ENCODE peak calls at places on chromosomes 2 and 18, in six cellular contexts. O, P, H, F, N and X are unnamed samples.

GRCh38 chr2:234500394-234501006 is 3.6 kb upstream of the ARL4C start:
- DNase-seq in O (no peak), P (peak; percentile 82), H (peak; percentile 68), F (peak; percentile 88), N (peak; percentile 86), X (no peak)

GRCh38 chr2:63057249-63058148 is 6.9 kb downstream of the OTX1 start:
- DNase-seq in O (no peak), P (no peak), H (no peak), F (peak; percentile 42), N (no peak), X (no peak)

GRCh38 chr2:187799601-187800000 is 245.4 kb upstream of the TFPI start:
- DNase-seq in O (no peak), P (no peak), H (no peak), F (no peak), N (no peak), X (no peak)

GRCh38 chr2:12701786-12702660 is 14.7 kb upstream of the TRIB2 start:
- DNase-seq in O (no peak), P (peak; percentile 48), H (no peak), F (no peak), N (no peak), X (no peak)

GRCh38 chr2:8636691-8637636 is 44.9 kb upstream of the ID2 start:
- DNase-seq in O (no peak), P (no peak), H (no peak), F (peak; percentile 98), N (no peak), X (no peak)

GRCh38 chr18:23810396-23810795 is 121.1 kb downstream of the LAMA3 start:
- DNase-seq in O (no peak), P (peak; percentile 13), H (peak; percentile 12), F (no peak), N (peak; percentile 71), X (no peak)

GRCh38 chr2:26086779-26087178 is 52.9 kb downstream of the RAB10 start:
- DNase-seq in O (no peak), P (no peak), H (no peak), F (no peak), N (no peak), X (no peak)

GRCh38 chr2:10329880-10330699 is 27.4 kb downstream of the HPCAL1 start:
- DNase-seq in O (peak; percentile 4), P (peak; percentile 31), H (no peak), F (no peak), N (peak; percentile 55), X (peak; percentile 13)

GRCh38 chr18:75482880-75483279 is 55.4 kb upstream of the SMIM21 start:
- DNase-seq in O (no peak), P (no peak), H (no peak), F (no peak), N (no peak), X (no peak)

GRCh38 chr18:23958036-23958435 is 56.5 kb upstream of the TTC39C start:
- DNase-seq in O (no peak), P (no peak), H (no peak), F (no peak), N (no peak), X (no peak)

GRCh38 chr2:205086689-205087088 is 541.4 kb downstream of the PARD3B start:
- DNase-seq in O (peak; percentile 13), P (no peak), H (no peak), F (no peak), N (no peak), X (no peak)

GRCh38 chr2:204825054-204825453 is 279.8 kb downstream of the PARD3B start:
- DNase-seq in O (no peak), P (no peak), H (no peak), F (no peak), N (no peak), X (no peak)

GRCh38 chr18:72986103-72986502 is 118.3 kb upstream of the NETO1 start:
- DNase-seq in O (no peak), P (no peak), H (no peak), F (no peak), N (no peak), X (peak; percentile 14)

GRCh38 chr2:24613154-24613814 is 122.2 kb downstream of the NCOA1 start:
- DNase-seq in O (peak; percentile 28), P (no peak), H (no peak), F (no peak), N (peak; percentile 61), X (no peak)

GRCh38 chr2:19460761-19461160 is 102.3 kb upstream of the OSR1 start:
- DNase-seq in O (no peak), P (no peak), H (no peak), F (no peak), N (no peak), X (no peak)

GRCh38 chr2:139122711-139123158 is 342.5 kb upstream of the NXPH2 start:
- DNase-seq in O (no peak), P (no peak), H (no peak), F (no peak), N (no peak), X (peak; percentile 82)

GRCh38 chr2:230877131-230877736 is 12.5 kb downstream of the ITM2C start:
- DNase-seq in O (no peak), P (no peak), H (no peak), F (no peak), N (no peak), X (no peak)

GRCh38 chr18:51211552-51211951 is 14.1 kb upstream of the MEX3C start:
- DNase-seq in O (peak; percentile 41), P (no peak), H (no peak), F (no peak), N (peak; percentile 58), X (peak; percentile 29)

GRCh38 chr18:33577688-33578370 is at the start of gene ASXL3:
- DNase-seq in O (no peak), P (no peak), H (no peak), F (peak; percentile 91), N (no peak), X (no peak)

GRCh38 chr2:46942143-46942526 is 26.5 kb upstream of the MCFD2 start:
- DNase-seq in O (no peak), P (peak; percentile 69), H (peak; percentile 61), F (no peak), N (no peak), X (no peak)

GRCh38 chr18:3256693-3257626 is 5.0 kb upstream of the MYL12B start:
- DNase-seq in O (no peak), P (no peak), H (no peak), F (no peak), N (no peak), X (no peak)

GRCh38 chr2:66695211-66695735 is 260.3 kb downstream of the MEIS1 start:
- DNase-seq in O (no peak), P (no peak), H (no peak), F (no peak), N (no peak), X (no peak)

GRCh38 chr2:73291093-73291460 is 2.3 kb downstream of the EGR4 start:
- DNase-seq in O (no peak), P (peak; percentile 38), H (peak; percentile 41), F (peak; percentile 93), N (peak; percentile 51), X (no peak)

GRCh38 chr2:180219471-180219870 is 212.4 kb upstream of the CWC22 start:
- DNase-seq in O (no peak), P (no peak), H (no peak), F (peak; percentile 13), N (no peak), X (no peak)

GRCh38 chr18:74472312-74472711 is 15.2 kb upstream of the DIPK1C start:
- DNase-seq in O (no peak), P (no peak), H (no peak), F (no peak), N (no peak), X (no peak)

GRCh38 chr18:38526922-38527321 is 961.3 kb upstream of the CELF4 start:
- DNase-seq in O (no peak), P (no peak), H (no peak), F (no peak), N (no peak), X (no peak)

GRCh38 chr2:237011196-237011595 is 74.5 kb upstream of the COPS8 start:
- DNase-seq in O (no peak), P (no peak), H (no peak), F (no peak), N (no peak), X (no peak)

GRCh38 chr18:37391698-37392548 is 173.7 kb downstream of the CELF4 start:
- DNase-seq in O (no peak), P (no peak), H (no peak), F (no peak), N (no peak), X (no peak)

GRCh38 chr2:241063587-241063986 is 38.5 kb downstream of the MTERF4 start:
- DNase-seq in O (no peak), P (no peak), H (no peak), F (peak; percentile 26), N (no peak), X (no peak)

GRCh38 chr18:23635283-23636040 is 27.2 kb downstream of the ANKRD29 start:
- DNase-seq in O (no peak), P (no peak), H (no peak), F (no peak), N (no peak), X (no peak)

GRCh38 chr18:75317723-75318122 is 107.1 kb downstream of the TSHZ1 start:
- DNase-seq in O (no peak), P (no peak), H (no peak), F (no peak), N (no peak), X (no peak)

GRCh38 chr2:86249176-86249842 is 50.1 kb downstream of the MRPL35 start:
- DNase-seq in O (peak; percentile 68), P (no peak), H (no peak), F (peak; percentile 42), N (no peak), X (peak; percentile 60)

GRCh38 chr2:241706539-241706938 is 4.7 kb downstream of the ING5 start:
- DNase-seq in O (no peak), P (no peak), H (no peak), F (peak; percentile 27), N (no peak), X (no peak)

GRCh38 chr18:46335551-46336059 is 231.4 kb downstream of the HAUS1 start:
- DNase-seq in O (no peak), P (no peak), H (no peak), F (peak; percentile 62), N (no peak), X (no peak)

GRCh38 chr2:19547321-19547720 is 188.9 kb upstream of the OSR1 start:
- DNase-seq in O (no peak), P (no peak), H (no peak), F (no peak), N (no peak), X (no peak)

GRCh38 chr2:240732184-240732583 is 40.5 kb downstream of the AQP12A start:
- DNase-seq in O (no peak), P (no peak), H (no peak), F (no peak), N (no peak), X (no peak)